ENCODE peak calls at places on chromosomes 5 and 9, in seven cellular contexts. X is NCI-H510A treated with DMSO at 0.1 percent for 48 hours, T is lung microvascular endothelial cell, Y is Peyer's patch, I is IMR-90, V is dorsolateral prefrontal cortex, H is HTR-8/SVneo. Z is an unnamed sample.

GRCh38 chr5:159178978-159179377 is 30.4 kb downstream of the RNF145 start:
- DNase-seq in H (peak), X (no peak), I (peak), T (peak), V (no peak), Y (no peak), Z (no peak)

GRCh38 chr5:6175172-6175855 is 203.0 kb downstream of the MED10 start:
- DNase-seq in Y (no peak), V (no peak), X (peak), H (no peak), I (no peak), T (no peak), Z (no peak)

GRCh38 chr9:127530206-127530941 is 79.1 kb downstream of the LRSAM1 start:
- DNase-seq in T (no peak), Y (no peak), I (no peak), V (no peak), X (peak), H (no peak), Z (no peak)

GRCh38 chr5:154824070-154824469 is 26.3 kb downstream of the FAXDC2 start:
- DNase-seq in I (no peak), Y (no peak), X (no peak), T (no peak), H (no peak), V (no peak), Z (no peak)

GRCh38 chr9:97502984-97503861 is 1.8 kb downstream of the TMOD1 start:
- DNase-seq in T (no peak), V (no peak), I (no peak), Y (no peak), X (no peak), H (no peak), Z (no peak)

GRCh38 chr9:38681747-38682227 is 38.1 kb downstream of the FAM240B start:
- DNase-seq in V (no peak), T (peak), Y (no peak), I (peak), X (no peak), H (peak), Z (no peak)

GRCh38 chr9:99605016-99605743 is 216.5 kb upstream of the NR4A3 start:
- DNase-seq in T (no peak), V (no peak), Y (no peak), X (no peak), H (no peak), I (no peak), Z (no peak)

GRCh38 chr9:137068539-137069507 is 1.5 kb downstream of the SAPCD2 start:
- DNase-seq in Y (no peak), V (no peak), X (no peak), I (no peak), H (no peak), T (no peak), Z (no peak)

GRCh38 chr5:147344861-147345260 is 110.0 kb downstream of the STK32A start:
- DNase-seq in I (no peak), H (no peak), Y (no peak), X (no peak), V (no peak), T (no peak), Z (no peak)

GRCh38 chr9:35562895-35563746 is 41.9 kb upstream of the TESK1 start:
- DNase-seq in H (no peak), T (peak), Y (no peak), V (no peak), I (no peak), X (no peak), Z (no peak)

GRCh38 chr9:90641868-90642558 is 611 bp downstream of the DIRAS2 start:
- DNase-seq in V (no peak), X (peak), Y (no peak), H (no peak), T (no peak), I (no peak), Z (no peak)

GRCh38 chr5:109693535-109694152 is 3.9 kb downstream of the MAN2A1 start:
- DNase-seq in V (no peak), Y (no peak), T (no peak), H (no peak), I (peak), X (no peak), Z (no peak)

GRCh38 chr5:14213813-14214585 is 70.9 kb downstream of the TRIO start:
- DNase-seq in T (no peak), V (no peak), Y (no peak), H (no peak), I (no peak), X (no peak), Z (no peak)

GRCh38 chr9:108724669-108725068 is 131.1 kb downstream of the ACTL7B start:
- DNase-seq in I (no peak), X (no peak), H (no peak), Y (no peak), V (no peak), T (no peak), Z (no peak)

GRCh38 chr9:127838375-127839078 is 15.9 kb downstream of the ENG start:
- DNase-seq in H (peak), I (peak), Y (no peak), T (peak), V (no peak), X (no peak), Z (no peak)

Z was measured in progenitor cell of endocrine pancreas.